ENCODE peak calls at places on chromosomes 2 and 18, in seven cellular contexts. P is IMR-90, H is endothelial cell of umbilical vein, U is thoracic aorta, L is adrenal gland, T is psoas muscle, M is thyroid gland. Y is an unnamed sample. For H3K4me1, the result is how much of the 10 kb centered on the place peaks cover.

GRCh38 chr18:52409732-52410131 is 69.7 kb downstream of the DCC start:
- DNase-seq in P (no peak), H (no peak), U (no peak), L (no peak), T (no peak), M (no peak), Y (no peak)

GRCh38 chr18:6591491-6591890 is 138.0 kb upstream of the ARHGAP28 start:
- DNase-seq in P (peak), H (no peak), U (no peak), L (no peak), T (no peak), M (no peak), Y (no peak)

GRCh38 chr2:132632000-132632649 is 37.9 kb downstream of the LYPD1 start:
- DNase-seq in P (peak), H (no peak), U (no peak), L (no peak), T (no peak), M (no peak), Y (peak)

GRCh38 chr2:207919164-207919919 is 106.0 kb downstream of the PLEKHM3 start:
- DNase-seq in P (no peak), H (no peak), U (no peak), L (no peak), T (no peak), M (no peak), Y (no peak)

GRCh38 chr2:217482343-217482742 is 520.5 kb downstream of the TNS1 start:
- DNase-seq in P (no peak), H (no peak), U (no peak), L (no peak), T (no peak), M (no peak), Y (no peak)

GRCh38 chr2:170554278-170554955 is 160.7 kb upstream of the SP5 start:
- DNase-seq in P (no peak), H (peak), U (peak), L (peak), T (peak), M (peak), Y (no peak)

GRCh38 chr18:13164406-13164805 is 54.2 kb upstream of the LDLRAD4 start:
- DNase-seq in P (no peak), H (no peak), U (no peak), L (no peak), T (no peak), M (no peak), Y (no peak)

GRCh38 chr2:71721362-71721665 is 268.0 kb downstream of the DYSF start:
- DNase-seq in P (no peak), H (no peak), U (no peak), L (no peak), T (no peak), M (no peak), Y (no peak)

GRCh38 chr2:168849610-168850009 is 40.6 kb downstream of the SPC25 start:
- DNase-seq in P (peak), H (peak), U (no peak), L (peak), T (no peak), M (peak), Y (no peak)

GRCh38 chr2:107681946-107682345 is 144.7 kb upstream of the RGPD4 start:
- DNase-seq in P (no peak), H (no peak), U (no peak), L (no peak), T (no peak), M (no peak), Y (no peak)

GRCh38 chr2:233084488-233084887 is 24.3 kb downstream of the INPP5D start:
- DNase-seq in P (no peak), H (peak), U (no peak), L (peak), T (peak), M (peak), Y (peak)

DNA sequence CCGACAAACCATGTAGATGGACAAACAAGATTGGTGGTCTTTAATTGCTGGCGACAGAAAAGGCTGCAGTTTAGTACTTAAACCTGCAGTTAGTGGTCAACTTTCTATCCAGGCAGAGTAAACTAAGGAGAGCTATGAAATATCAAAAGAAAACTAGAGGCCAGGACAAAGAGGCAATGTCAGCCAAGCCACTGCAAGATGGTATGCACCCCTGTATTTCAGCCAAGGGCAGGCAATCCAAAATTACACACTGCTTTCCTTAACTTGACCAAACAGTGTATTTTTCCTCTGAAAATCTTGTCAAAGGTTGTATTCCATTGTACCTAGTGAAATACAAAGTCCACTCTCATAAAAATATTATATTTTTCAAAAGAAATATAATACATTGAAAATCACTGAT is 9.3 kb downstream of the NIFK start:
- DNase-seq in P (no peak), H (no peak), U (no peak), L (no peak), T (no peak), M (no peak), Y (no peak)
- H3K4me1 ChIP-seq in P (under half), H (under half), U (under half), L (under half), T (under half), M (under half), Y (under half)

GRCh38 chr2:42802150-42802549 is 9.8 kb upstream of the HAAO start:
- DNase-seq in P (no peak), H (no peak), U (no peak), L (no peak), T (no peak), M (no peak), Y (no peak)

GRCh38 chr2:42799881-42800280 is 7.5 kb upstream of the HAAO start:
- DNase-seq in P (peak), H (no peak), U (no peak), L (no peak), T (no peak), M (no peak), Y (no peak)

GRCh38 chr2:42800461-42800962 is 8.1 kb upstream of the HAAO start:
- DNase-seq in P (no peak), H (no peak), U (no peak), L (no peak), T (no peak), M (no peak), Y (no peak)

GRCh38 chr2:42801388-42801787 is 9.0 kb upstream of the HAAO start:
- DNase-seq in P (peak), H (no peak), U (no peak), L (no peak), T (no peak), M (peak), Y (no peak)

DNA sequence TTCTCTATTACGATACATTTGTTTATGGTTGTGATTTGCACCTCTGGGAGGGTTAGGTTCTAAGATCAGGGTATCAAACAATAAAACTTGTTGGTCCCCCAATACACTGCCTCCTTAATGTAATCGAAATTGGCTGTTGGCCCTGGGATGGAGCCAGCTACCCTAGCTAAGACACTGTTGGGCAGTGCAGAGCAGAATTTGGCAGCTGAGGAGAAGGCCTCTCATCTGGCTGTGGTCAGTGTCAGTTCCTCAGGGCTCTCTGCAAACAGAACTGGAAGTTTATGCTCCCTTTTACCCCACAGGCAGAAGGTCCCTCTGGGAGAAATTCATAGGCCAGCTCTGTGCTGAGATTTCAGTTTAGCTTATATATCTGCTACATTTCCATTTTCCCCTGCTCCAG is 8.6 kb upstream of the HAAO start:
- DNase-seq in P (no peak), H (no peak), U (no peak), L (no peak), T (no peak), M (no peak), Y (no peak)
- H3K4me1 ChIP-seq in P (under half), H (under half), U (under half), L (under half), T (under half), M (under half), Y (under half)

GRCh38 chr2:175461839-175462238 is 280.3 kb upstream of the ATP5MC3 start:
- DNase-seq in P (no peak), H (no peak), U (no peak), L (no peak), T (no peak), M (no peak), Y (no peak)
- H3K4me1 ChIP-seq in P (under half), H (under half), U (under half), L (under half), T (under half), M (under half), Y (under half)

DNA sequence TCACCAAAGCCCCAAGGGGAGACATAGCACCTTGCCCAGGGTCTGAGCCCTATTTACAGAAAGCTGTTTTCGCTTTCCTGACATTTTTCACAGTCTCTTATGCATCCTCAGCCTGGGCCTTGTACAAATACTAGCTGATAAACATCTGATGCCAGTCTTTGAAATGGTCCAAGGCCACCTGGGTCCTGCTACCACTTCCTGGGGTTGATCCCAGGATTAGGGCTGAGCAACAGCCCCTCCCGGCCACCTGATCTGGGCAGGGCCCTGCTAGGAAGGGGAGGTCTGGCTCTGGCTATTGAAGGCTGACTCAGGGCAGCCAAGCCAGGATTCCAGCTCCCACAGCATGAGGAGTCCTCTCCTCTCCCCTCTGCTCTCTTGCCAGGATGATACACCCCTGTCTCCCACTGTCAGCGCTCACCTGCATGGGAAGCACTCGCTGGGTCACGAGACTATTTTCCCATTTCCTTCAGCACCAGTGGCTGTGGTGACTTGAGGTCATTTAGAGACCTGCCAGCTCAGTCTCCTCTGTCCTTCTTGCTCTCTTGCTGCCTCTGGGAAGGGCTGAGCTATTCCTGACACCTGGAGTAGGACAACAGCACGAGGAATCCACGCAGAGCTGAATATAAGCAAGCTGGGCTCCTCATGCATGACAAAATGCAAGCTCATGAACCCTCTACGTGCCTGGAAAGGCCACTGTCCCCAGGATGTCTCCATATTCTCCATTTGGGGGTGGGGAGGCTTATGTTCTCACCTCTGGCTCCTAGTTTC is 53.0 kb upstream of the LGALSL start:
- DNase-seq in P (no peak), H (no peak), U (no peak), L (peak), T (no peak), M (peak), Y (peak)
- H3K4me1 ChIP-seq in P (under half), H (under half), U (under half), L (half or more), T (half or more), M (half or more), Y (half or more)

DNA sequence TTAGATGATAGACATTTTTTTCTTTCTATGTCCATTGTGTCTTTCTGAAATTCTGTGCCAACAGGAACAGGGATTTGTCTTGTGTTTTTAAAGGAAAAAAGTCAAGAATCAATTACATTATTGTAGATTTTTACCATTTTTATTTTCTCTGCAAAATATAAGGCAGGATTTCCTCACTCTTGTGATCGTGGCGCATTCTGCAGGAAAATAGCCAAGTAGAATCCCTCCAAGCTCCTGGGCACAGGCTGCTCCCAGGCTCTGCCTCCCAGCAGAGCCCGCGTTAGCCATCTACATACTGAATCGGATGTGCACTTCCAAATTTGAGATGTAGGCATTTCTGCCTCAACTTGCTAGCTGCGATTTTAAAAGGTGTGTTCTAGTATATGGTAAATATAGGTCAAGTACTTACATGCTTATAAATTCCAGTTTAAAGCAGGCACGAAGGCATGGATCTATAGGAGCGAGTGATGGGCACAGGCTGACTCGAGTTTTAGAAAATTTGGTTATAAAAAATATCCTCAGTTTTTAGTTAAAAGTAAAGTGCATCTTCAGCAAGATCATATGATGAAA is 10.3 kb downstream of the TSHZ1 start:
- DNase-seq in P (no peak), H (no peak), U (no peak), L (no peak), T (no peak), M (no peak), Y (no peak)
- H3K4me1 ChIP-seq in P (under half), H (under half), U (under half), L (under half), T (half or more), M (under half), Y (under half)

DNA sequence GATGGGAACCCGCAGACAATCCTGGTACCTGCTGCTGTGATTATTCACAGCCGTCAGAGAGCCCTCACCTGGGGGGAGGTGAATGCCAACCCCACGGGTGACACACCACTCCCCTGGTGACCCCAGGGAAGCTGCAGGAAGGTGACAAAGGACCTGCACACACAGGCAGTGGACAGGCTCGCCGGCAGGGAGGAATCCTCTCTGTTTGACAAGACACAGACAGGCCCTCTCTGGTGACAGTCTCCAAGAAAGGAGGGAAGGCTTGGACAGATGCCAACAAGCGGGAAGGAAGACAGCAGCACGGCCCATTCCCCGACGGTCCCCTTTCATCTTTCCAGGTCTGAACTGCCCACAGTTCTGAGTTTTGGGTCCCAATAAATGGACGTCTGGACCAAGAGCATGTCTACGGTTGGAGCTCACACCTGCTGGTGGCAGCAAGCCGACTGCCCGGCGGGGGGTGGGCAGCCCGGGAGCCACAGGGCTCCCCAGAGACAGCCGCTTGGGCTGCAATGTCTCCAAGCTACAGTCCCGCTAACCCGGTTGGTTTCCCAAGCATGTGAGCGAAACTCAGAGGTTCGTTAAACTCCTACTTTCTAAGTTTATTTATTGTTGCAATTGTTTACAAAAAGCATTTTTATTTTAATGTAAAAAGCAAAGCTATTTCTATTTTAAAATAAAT is 31.8 kb downstream of the HDAC4 start:
- DNase-seq in P (no peak), H (no peak), U (no peak), L (no peak), T (no peak), M (peak), Y (peak)
- H3K4me1 ChIP-seq in P (under half), H (under half), U (under half), L (under half), T (under half), M (under half), Y (under half)